ENCODE peak calls at places on chromosomes 2 and 18, in five cellular contexts. I is uterus, B is ovary, F is IMR-90, Y is transverse colon. Z is an unnamed sample.

GRCh38 chr2:225398372-225398771 is 1.1 kb upstream of the NYAP2 start:
- DNase-seq in I (no peak), B (no peak), F (no peak), Y (no peak), Z (no peak)

GRCh38 chr2:100875516-100876230 is 55.7 kb downstream of the NPAS2 start:
- DNase-seq in I (no peak), B (no peak), F (no peak), Y (no peak), Z (no peak)

GRCh38 chr2:12549641-12550040 is 167.1 kb upstream of the TRIB2 start:
- DNase-seq in I (no peak), B (no peak), F (peak), Y (no peak), Z (no peak)

GRCh38 chr2:240855670-240856069 is 13.0 kb upstream of the AGXT start:
- DNase-seq in I (no peak), B (no peak), F (no peak), Y (no peak), Z (no peak)

GRCh38 chr18:36035253-36035652 is 32.1 kb downstream of the RPRD1A start:
- DNase-seq in I (no peak), B (no peak), F (no peak), Y (no peak), Z (no peak)

GRCh38 chr2:73092146-73092783 is 20.5 kb downstream of the RAB11FIP5 start:
- DNase-seq in I (no peak), B (no peak), F (no peak), Y (no peak), Z (no peak)

GRCh38 chr2:191688934-191689695 is 11.2 kb downstream of the NABP1 start:
- DNase-seq in I (no peak), B (no peak), F (peak), Y (no peak), Z (no peak)

GRCh38 chr2:219446101-219446504 is 11.5 kb downstream of the SPEG start:
- DNase-seq in I (peak), B (no peak), F (peak), Y (no peak), Z (peak)

GRCh38 chr18:63107171-63107850 is 212.3 kb downstream of the BCL2 start:
- DNase-seq in I (no peak), B (no peak), F (no peak), Y (no peak), Z (no peak)

GRCh38 chr18:55983433-55983832 is 395.4 kb upstream of the TCF4 start:
- DNase-seq in I (no peak), B (no peak), F (peak), Y (no peak), Z (no peak)

GRCh38 chr2:167212054-167212648 is 323.9 kb downstream of the XIRP2 start:
- DNase-seq in I (no peak), B (no peak), F (peak), Y (no peak), Z (no peak)

GRCh38 chr2:31877008-31877407 is 133.8 kb downstream of the MEMO1 start:
- DNase-seq in I (no peak), B (no peak), F (peak), Y (no peak), Z (no peak)

GRCh38 chr2:185299867-185300266 is 438.7 kb upstream of the FSIP2 start:
- DNase-seq in I (no peak), B (no peak), F (no peak), Y (no peak), Z (no peak)

GRCh38 chr18:24234330-24234729 is 95.5 kb downstream of the CABYR start:
- DNase-seq in I (no peak), B (no peak), F (no peak), Y (no peak), Z (no peak)

GRCh38 chr2:20398956-20399567 is 47.8 kb upstream of the RHOB start:
- DNase-seq in I (no peak), B (no peak), F (peak), Y (no peak), Z (no peak)

GRCh38 chr18:55753643-55754255 is 165.8 kb upstream of the TCF4 start:
- DNase-seq in I (no peak), B (no peak), F (peak), Y (no peak), Z (peak)

GRCh38 chr2:120468136-120468535 is 122.2 kb downstream of the INHBB start:
- DNase-seq in I (no peak), B (peak), F (no peak), Y (no peak), Z (no peak)

GRCh38 chr2:237149425-237149824 is 63.7 kb downstream of the COPS8 start:
- DNase-seq in I (no peak), B (no peak), F (peak), Y (no peak), Z (no peak)

GRCh38 chr2:45439788-45440773 is 171.0 kb downstream of the SRBD1 start:
- DNase-seq in I (no peak), B (no peak), F (peak), Y (no peak), Z (no peak)

GRCh38 chr2:236366406-236366805 is 102.2 kb upstream of the ASB18 start:
- DNase-seq in I (no peak), B (no peak), F (no peak), Y (no peak), Z (no peak)

GRCh38 chr2:151071382-151071781 is 190.3 kb downstream of the RBM43 start:
- DNase-seq in I (no peak), B (no peak), F (peak), Y (no peak), Z (no peak)

GRCh38 chr2:8541223-8541622 is 140.6 kb upstream of the ID2 start:
- DNase-seq in I (no peak), B (no peak), F (no peak), Y (no peak), Z (no peak)

GRCh38 chr2:54457326-54458023 is 1.3 kb downstream of the SPTBN1 start:
- DNase-seq in I (peak), B (peak), F (no peak), Y (no peak), Z (peak)

GRCh38 chr2:71513096-71513495 is 59.7 kb downstream of the DYSF start:
- DNase-seq in I (no peak), B (no peak), F (no peak), Y (no peak), Z (no peak)

GRCh38 chr2:207143131-207143473 is 22.6 kb downstream of the KLF7 start:
- DNase-seq in I (no peak), B (no peak), F (no peak), Y (no peak), Z (no peak)

GRCh38 chr2:124112966-124113365 is 87.9 kb downstream of the CNTNAP5 start:
- DNase-seq in I (no peak), B (no peak), F (peak), Y (no peak), Z (no peak)

GRCh38 chr2:236984046-236984445 is 101.6 kb upstream of the COPS8 start:
- DNase-seq in I (no peak), B (no peak), F (no peak), Y (no peak), Z (no peak)

GRCh38 chr2:49306925-49307324 is 152.6 kb upstream of the FSHR start:
- DNase-seq in I (no peak), B (no peak), F (no peak), Y (no peak), Z (no peak)

GRCh38 chr2:58137856-58138255 is 91.2 kb downstream of the VRK2 start:
- DNase-seq in I (no peak), B (no peak), F (no peak), Y (no peak), Z (no peak)

GRCh38 chr2:201366166-201366565 is 9.0 kb upstream of the FLACC1 start:
- DNase-seq in I (no peak), B (no peak), F (peak), Y (no peak), Z (no peak)

GRCh38 chr2:30549096-30549495 is 102.0 kb downstream of the LCLAT1 start:
- DNase-seq in I (no peak), B (no peak), F (no peak), Y (no peak), Z (no peak)

GRCh38 chr2:175687465-175687864 is 314.6 kb downstream of the LNPK start:
- DNase-seq in I (no peak), B (no peak), F (no peak), Y (no peak), Z (no peak)

GRCh38 chr2:130380096-130380934 is 24.5 kb downstream of the PTPN18 start:
- DNase-seq in I (no peak), B (no peak), F (no peak), Y (no peak), Z (no peak)

GRCh38 chr2:142875642-142876041 is 1.8 kb upstream of the KYNU start:
- DNase-seq in I (no peak), B (no peak), F (peak), Y (no peak), Z (no peak)

GRCh38 chr2:142879191-142879590 is 1.7 kb downstream of the KYNU start:
- DNase-seq in I (no peak), B (no peak), F (no peak), Y (no peak), Z (no peak)

GRCh38 chr2:142876423-142876822 is 1.0 kb upstream of the KYNU start:
- DNase-seq in I (no peak), B (no peak), F (peak), Y (no peak), Z (no peak)

GRCh38 chr2:142878061-142878741 is 737 bp downstream of the KYNU start:
- DNase-seq in I (no peak), B (no peak), F (no peak), Y (no peak), Z (no peak)

DNA sequence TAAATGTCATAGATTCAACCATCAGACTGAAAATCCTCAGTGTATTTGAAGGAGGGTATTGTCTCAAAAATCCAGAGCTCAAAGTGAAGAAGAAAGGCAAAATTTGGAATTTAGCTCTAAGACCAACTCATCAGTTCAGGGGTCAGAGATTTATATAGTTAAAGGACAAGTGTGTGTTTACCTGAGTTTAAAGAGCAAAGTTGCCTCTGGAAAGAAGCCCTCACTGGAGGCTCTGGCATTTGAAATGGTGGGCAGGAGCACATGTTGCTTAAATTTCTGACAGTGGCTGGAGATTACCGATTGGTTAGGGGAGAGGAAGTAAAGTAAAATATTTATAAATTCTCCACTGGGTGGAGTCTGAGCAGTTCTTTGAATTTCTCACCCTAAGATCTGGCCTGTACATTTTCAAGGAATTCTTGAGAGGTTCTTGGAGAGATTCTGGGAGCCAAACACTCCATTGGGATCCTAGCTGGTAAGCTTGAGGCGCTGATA is at the start of gene KYNU:
- DNase-seq in I (no peak), B (no peak), F (peak), Y (no peak), Z (no peak)
- TF ChIP-seq POLR2A in I (no peak), B (no peak), F (no peak), Y (no peak), Z (no peak)

GRCh38 chr2:27377618-27378095 is 2.9 kb downstream of the ZNF513 start:
- DNase-seq in I (no peak), B (peak), F (no peak), Y (no peak), Z (no peak)
- TF ChIP-seq POLR2A in I (no peak), B (no peak), F (no peak), Y (peak), Z (no peak)

DNA sequence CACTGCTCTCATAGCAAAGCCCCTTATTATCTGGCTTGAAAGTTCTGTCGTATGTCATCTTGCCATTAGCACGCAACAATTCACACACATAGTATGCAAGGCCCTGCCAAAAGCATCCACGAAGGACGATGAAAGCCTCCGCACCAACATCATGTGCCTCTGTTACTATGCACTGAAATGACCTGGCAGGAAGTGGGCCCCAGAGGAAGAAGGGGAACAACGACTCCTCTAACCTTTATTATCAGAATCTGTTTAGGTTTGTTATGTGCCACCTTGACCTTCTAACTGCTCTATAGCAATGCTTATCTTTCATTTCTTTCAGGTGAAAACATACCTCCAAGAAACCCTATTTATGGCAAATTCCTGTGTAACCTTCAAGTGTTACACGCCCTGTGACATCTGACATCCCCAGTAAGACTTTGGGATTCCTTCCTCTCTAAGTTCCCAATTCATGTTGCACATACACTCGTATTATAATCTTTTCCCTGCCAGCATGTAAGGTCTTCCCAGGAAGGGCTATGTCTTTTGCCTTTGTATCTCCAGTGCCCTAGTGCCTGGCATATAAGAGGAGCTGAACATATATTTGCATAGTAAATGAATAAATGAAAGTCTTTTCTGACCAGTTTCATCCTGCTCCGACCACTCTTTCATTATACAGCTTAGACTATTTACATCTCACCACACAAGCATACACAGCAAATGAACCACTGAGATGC is 7.0 kb upstream of the NDUFV2 start:
- DNase-seq in I (no peak), B (no peak), F (peak), Y (peak), Z (no peak)
- TF ChIP-seq POLR2A in I (no peak), B (no peak), F (no peak), Y (no peak), Z (no peak)

GRCh38 chr18:77116201-77117080 is 16.1 kb downstream of the MBP start:
- DNase-seq in I (peak), B (no peak), F (no peak), Y (no peak), Z (no peak)

GRCh38 chr18:77115461-77115907 is 17.1 kb downstream of the MBP start:
- DNase-seq in I (no peak), B (no peak), F (no peak), Y (no peak), Z (no peak)

GRCh38 chr18:77113361-77114069 is 19.1 kb downstream of the MBP start:
- DNase-seq in I (peak), B (no peak), F (no peak), Y (no peak), Z (no peak)

GRCh38 chr18:77114070-77114563 is 18.5 kb downstream of the MBP start:
- DNase-seq in I (no peak), B (no peak), F (no peak), Y (no peak), Z (no peak)

GRCh38 chr18:77114564-77115391 is 17.8 kb downstream of the MBP start:
- DNase-seq in I (peak), B (peak), F (peak), Y (peak), Z (no peak)
- TF ChIP-seq POLR2A in I (no peak), B (no peak), F (no peak), Y (peak), Z (no peak)

GRCh38 chr2:233079473-233079877 is 19.3 kb downstream of the INPP5D start:
- DNase-seq in I (no peak), B (no peak), F (no peak), Y (peak), Z (no peak)
- TF ChIP-seq POLR2A in I (no peak), B (no peak), F (no peak), Y (no peak), Z (no peak)

DNA sequence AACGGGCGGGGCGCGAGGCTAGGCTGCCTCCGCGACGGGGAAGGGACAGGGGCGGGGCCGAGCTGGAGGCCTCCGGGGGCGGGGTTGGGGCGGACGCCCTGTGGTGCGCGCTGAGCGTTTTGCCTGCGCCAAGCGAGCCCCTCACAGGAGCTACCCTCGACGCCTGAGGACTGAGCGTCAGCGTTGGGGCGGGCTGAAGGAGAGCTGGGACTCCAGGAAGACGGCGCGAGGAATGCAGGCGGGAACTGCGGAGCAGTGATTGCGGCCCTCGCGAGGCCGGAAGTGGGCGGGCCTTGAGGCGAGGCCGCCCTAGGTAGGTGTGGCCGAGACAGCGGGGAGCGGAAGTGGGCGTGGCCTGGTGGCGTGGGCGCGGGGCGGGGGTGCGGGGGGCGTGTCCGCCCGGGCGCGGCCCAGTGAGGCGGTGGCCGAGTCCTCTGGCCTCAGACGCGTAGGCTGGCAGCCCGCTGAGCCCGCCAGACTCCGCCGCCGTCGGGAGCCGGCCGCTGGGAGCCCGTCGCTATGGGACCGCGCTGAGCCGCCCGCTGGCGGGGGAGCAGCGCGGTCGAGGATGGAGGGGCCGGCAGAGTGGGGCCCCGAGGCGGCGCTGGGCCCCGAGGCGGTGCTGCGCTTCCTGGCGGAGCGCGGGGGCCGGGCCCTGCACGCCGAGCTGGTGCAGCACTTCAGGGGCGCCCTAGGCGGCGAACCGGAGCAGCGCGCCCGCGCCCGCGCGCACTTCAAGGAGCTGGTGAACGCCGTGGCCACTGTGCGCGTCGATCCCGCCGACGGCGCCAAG is at the start of the genes SEPTIN10 and SOWAHC:
- DNase-seq in I (peak), B (peak), F (peak), Y (peak), Z (peak)
- TF ChIP-seq POLR2A in I (peak), B (peak), F (peak), Y (peak), Z (peak)

DNA sequence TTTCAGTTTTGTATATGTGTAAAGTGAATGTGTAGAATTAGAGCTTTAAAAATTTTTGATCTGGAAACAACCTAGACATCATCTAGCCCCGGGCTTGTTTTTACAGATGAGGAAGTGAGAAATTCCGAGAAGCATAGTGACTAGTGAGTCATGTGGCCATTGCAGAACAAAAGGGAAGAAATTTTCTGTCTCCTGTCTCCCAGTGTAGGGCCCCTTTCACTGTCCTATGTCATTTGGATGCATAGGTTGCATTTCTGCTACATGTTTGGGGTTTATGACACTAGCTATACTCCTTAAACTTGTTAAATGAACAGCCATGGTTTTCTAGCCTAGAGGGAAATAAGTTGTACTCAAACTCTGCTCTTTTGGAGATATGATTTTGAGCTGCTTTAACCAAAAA is 84.6 kb downstream of the PLCL1 start:
- DNase-seq in I (no peak), B (no peak), F (peak), Y (no peak), Z (no peak)
- TF ChIP-seq POLR2A in I (no peak), B (no peak), F (no peak), Y (no peak), Z (no peak)

GRCh38 chr18:9066817-9067306 is 35.6 kb upstream of the NDUFV2 start:
- DNase-seq in I (no peak), B (no peak), F (no peak), Y (peak), Z (no peak)
- TF ChIP-seq POLR2A in I (no peak), B (no peak), F (no peak), Y (no peak), Z (no peak)